ENCODE peak calls at places on chromosomes 7 and 10, in seven cellular contexts. B is LoVo; Y is Ammon's horn; W is posterior vena cava; Q is stimulated activated CD8-positive, alpha-beta memory T cell treated with anti-CD3 and anti-CD28 coated beads, Interleukin-2, amount 100 ng/mL, for 1 hour; X is head of caudate nucleus; I is PC-9. Z is an unnamed sample.

GRCh38 chr7:100894860-100895700 is 608 bp downstream of the ACHE start:
- DNase-seq in B (peak; percentile 57), Y (no peak), W (no peak), Q (peak; percentile 41), X (no peak), I (no peak), Z (no peak)

GRCh38 chr10:5490698-5491464 is 8.5 kb downstream of the CALML5 start:
- DNase-seq in B (no peak), Y (no peak), W (peak; percentile 38), Q (no peak), X (no peak), I (no peak), Z (no peak)

GRCh38 chr10:89086801-89087513 is 96.4 kb downstream of the FAS start:
- DNase-seq in B (no peak), Y (peak; percentile 29), W (peak; percentile 85), Q (no peak), X (no peak), I (no peak), Z (peak; percentile 6)

GRCh38 chr10:91051834-91052233 is 130.9 kb upstream of the ANKRD1 start:
- DNase-seq in B (no peak), Y (peak; percentile 82), W (peak; percentile 85), Q (no peak), X (peak; percentile 64), I (no peak), Z (no peak)

GRCh38 chr10:59036311-59037017 is 140.0 kb upstream of the PHYHIPL start:
- DNase-seq in B (no peak), Y (no peak), W (no peak), Q (no peak), X (no peak), I (no peak), Z (no peak)

GRCh38 chr7:42922017-42922753 is 9.8 kb downstream of the PSMA2 start:
- DNase-seq in B (no peak), Y (no peak), W (no peak), Q (no peak), X (no peak), I (no peak), Z (no peak)

GRCh38 chr7:156147771-156148504 is 335.7 kb upstream of the SHH start:
- DNase-seq in B (no peak), Y (no peak), W (no peak), Q (no peak), X (no peak), I (no peak), Z (no peak)

GRCh38 chr7:106535234-106536026 is 125.5 kb downstream of the CCDC71L start:
- DNase-seq in B (peak; percentile 57), Y (no peak), W (no peak), Q (no peak), X (no peak), I (no peak), Z (no peak)

GRCh38 chr10:98377536-98377935 is 37.4 kb downstream of the PYROXD2 start:
- DNase-seq in B (no peak), Y (no peak), W (no peak), Q (no peak), X (no peak), I (no peak), Z (no peak)

GRCh38 chr7:18013936-18014335 is 13.7 kb downstream of the PRPS1L1 start:
- DNase-seq in B (no peak), Y (no peak), W (no peak), Q (no peak), X (no peak), I (peak; percentile 43), Z (peak; percentile 43)

GRCh38 chr10:111126073-111126472 is 49.2 kb downstream of the ADRA2A start:
- DNase-seq in B (no peak), Y (no peak), W (no peak), Q (no peak), X (no peak), I (no peak), Z (no peak)

GRCh38 chr7:136086712-136087111 is 109.6 kb upstream of the MTPN start:
- DNase-seq in B (peak; percentile 71), Y (peak; percentile 91), W (peak; percentile 71), Q (no peak), X (peak; percentile 85), I (peak; percentile 42), Z (peak; percentile 5)

GRCh38 chr7:2288986-2289611 is 25.1 kb downstream of the SNX8 start:
- DNase-seq in B (no peak), Y (peak; percentile 65), W (no peak), Q (no peak), X (no peak), I (no peak), Z (no peak)

GRCh38 chr10:103917326-103918052 is 495 bp downstream of the STN1 start:
- DNase-seq in B (peak; percentile 55), Y (peak; percentile 67), W (peak; percentile 86), Q (no peak), X (peak; percentile 48), I (peak; percentile 35), Z (no peak)

GRCh38 chr10:2980791-2981360 is 86.5 kb upstream of the PFKP start:
- DNase-seq in B (no peak), Y (no peak), W (no peak), Q (no peak), X (no peak), I (no peak), Z (no peak)

GRCh38 chr7:45189151-45189970 is 31.8 kb downstream of the RAMP3 start:
- DNase-seq in B (no peak), Y (no peak), W (no peak), Q (no peak), X (no peak), I (no peak), Z (no peak)

GRCh38 chr7:11212080-11212711 is 238.5 kb downstream of the PHF14 start:
- DNase-seq in B (peak; percentile 75), Y (peak; percentile 91), W (no peak), Q (peak; percentile 8), X (peak; percentile 77), I (peak; percentile 41), Z (no peak)

GRCh38 chr7:17401806-17402627 is 103.6 kb downstream of the AHR start:
- DNase-seq in B (no peak), Y (no peak), W (no peak), Q (no peak), X (no peak), I (no peak), Z (no peak)

GRCh38 chr10:6052247-6053221 is 9.6 kb downstream of the IL2RA start:
- DNase-seq in B (no peak), Y (peak; percentile 35), W (no peak), Q (peak; percentile 64), X (no peak), I (peak; percentile 71), Z (no peak)

GRCh38 chr10:110918269-110918632 is 729 bp downstream of the BBIP1 start:
- DNase-seq in B (peak; percentile 95), Y (peak; percentile 89), W (no peak), Q (peak; percentile 79), X (peak; percentile 88), I (peak; percentile 84), Z (no peak)

GRCh38 chr10:13699216-13699615 is 112.5 kb downstream of the PRPF18 start:
- DNase-seq in B (no peak), Y (no peak), W (no peak), Q (no peak), X (no peak), I (no peak), Z (no peak)

GRCh38 chr10:125797999-125798662 is 22.5 kb upstream of the MMP21 start:
- DNase-seq in B (no peak), Y (no peak), W (no peak), Q (no peak), X (no peak), I (no peak), Z (no peak)

GRCh38 chr7:121002755-121003114 is 14.2 kb downstream of the CPED1 start:
- DNase-seq in B (no peak), Y (no peak), W (no peak), Q (no peak), X (no peak), I (no peak), Z (no peak)

GRCh38 chr7:50333266-50333665 is 28.8 kb downstream of the IKZF1 start:
- DNase-seq in B (no peak), Y (no peak), W (no peak), Q (no peak), X (no peak), I (no peak), Z (no peak)

GRCh38 chr7:18753972-18754610 is 258.5 kb downstream of the HDAC9 start:
- DNase-seq in B (no peak), Y (no peak), W (no peak), Q (no peak), X (no peak), I (peak; percentile 9), Z (no peak)

GRCh38 chr7:14377646-14378266 is 388.3 kb upstream of the ETV1 start:
- DNase-seq in B (no peak), Y (no peak), W (no peak), Q (no peak), X (no peak), I (no peak), Z (no peak)

GRCh38 chr10:97548828-97549455 is 23.6 kb upstream of the ANKRD2 start:
- DNase-seq in B (no peak), Y (no peak), W (peak; percentile 50), Q (no peak), X (no peak), I (no peak), Z (no peak)

GRCh38 chr10:7707858-7708622 is 4.9 kb downstream of the ITIH2 start:
- DNase-seq in B (no peak), Y (no peak), W (no peak), Q (no peak), X (no peak), I (no peak), Z (no peak)

GRCh38 chr10:95831515-95831914 is 75.6 kb downstream of the ENTPD1 start:
- DNase-seq in B (no peak), Y (no peak), W (no peak), Q (no peak), X (no peak), I (no peak), Z (no peak)

GRCh38 chr7:106603300-106603699 is 57.7 kb downstream of the CCDC71L start:
- DNase-seq in B (no peak), Y (no peak), W (no peak), Q (no peak), X (no peak), I (no peak), Z (no peak)

GRCh38 chr7:97479740-97480290 is 252.1 kb upstream of the TAC1 start:
- DNase-seq in B (no peak), Y (no peak), W (no peak), Q (no peak), X (peak; percentile 28), I (no peak), Z (no peak)

GRCh38 chr7:17130281-17131059 is 168.0 kb upstream of the AHR start:
- DNase-seq in B (peak; percentile 47), Y (no peak), W (no peak), Q (no peak), X (no peak), I (peak; percentile 100), Z (no peak)

GRCh38 chr7:136845899-136846465 is 22.5 kb upstream of the CHRM2 start:
- DNase-seq in B (no peak), Y (no peak), W (no peak), Q (no peak), X (no peak), I (no peak), Z (no peak)

GRCh38 chr10:76644481-76644880 is 993.1 kb downstream of the KCNMA1 start:
- DNase-seq in B (no peak), Y (no peak), W (no peak), Q (no peak), X (no peak), I (no peak), Z (no peak)

GRCh38 chr10:36141786-36142560 is 499.9 kb upstream of the FZD8 start:
- DNase-seq in B (no peak), Y (peak; percentile 11), W (no peak), Q (no peak), X (no peak), I (no peak), Z (no peak)

GRCh38 chr10:119346063-119346835 is 138.9 kb downstream of the GRK5 start:
- DNase-seq in B (no peak), Y (no peak), W (peak; percentile 78), Q (no peak), X (no peak), I (no peak), Z (peak; percentile 21)

GRCh38 chr7:21959387-21959776 is 13.7 kb upstream of the CDCA7L start:
- DNase-seq in B (no peak), Y (no peak), W (no peak), Q (no peak), X (no peak), I (no peak), Z (no peak)

GRCh38 chr10:120209124-120209523 is 247.9 kb upstream of the PLPP4 start:
- DNase-seq in B (no peak), Y (no peak), W (no peak), Q (no peak), X (no peak), I (no peak), Z (no peak)